ENCODE peak calls at places on chromosome 9, in four cellular contexts. I, B, E and O are unnamed samples.

GRCh38 chr9:87498816-87499454 is 1.3 kb downstream of the DAPK1 start:
- DNase-seq in I (no peak), B (no peak), E (no peak), O (no peak)

GRCh38 chr9:5799314-5799713 is 33.6 kb downstream of the ERMP1 start:
- DNase-seq in E (no peak), I (no peak), B (peak; percentile 16), O (no peak)

GRCh38 chr9:81552571-81552970 is 136.8 kb downstream of the TLE1 start:
- DNase-seq in I (no peak), B (no peak), E (no peak), O (no peak)

GRCh38 chr9:97904725-97905124 is 17.6 kb downstream of the TRMO start:
- DNase-seq in I (no peak), E (no peak), B (no peak), O (no peak)

GRCh38 chr9:106228861-106229260 is 534.5 kb downstream of the TMEM38B start:
- DNase-seq in E (no peak), I (no peak), B (no peak), O (no peak)

GRCh38 chr9:19233344-19233743 is 2.9 kb downstream of the DENND4C start:
- DNase-seq in B (no peak), I (no peak), E (no peak), O (no peak)

GRCh38 chr9:7185612-7186011 is 427.8 kb downstream of the KDM4C start:
- DNase-seq in I (no peak), B (no peak), E (no peak), O (no peak)

GRCh38 chr9:70480405-70480980 is 66.0 kb upstream of the KLF9 start:
- DNase-seq in I (no peak), B (peak; percentile 33), E (no peak), O (no peak)

GRCh38 chr9:97907051-97907450 is 15.2 kb downstream of the TRMO start:
- DNase-seq in E (no peak), B (no peak), I (no peak), O (no peak)

GRCh38 chr9:126173929-126174328 is 152.7 kb upstream of the MVB12B start:
- DNase-seq in E (no peak), B (no peak), I (no peak), O (no peak)

GRCh38 chr9:114305189-114305555 is 17.7 kb upstream of the ORM1 start:
- DNase-seq in I (no peak), E (no peak), B (no peak), O (no peak)

GRCh38 chr9:80401243-80401642 is 829.5 kb downstream of the TLE4 start:
- DNase-seq in I (no peak), B (no peak), E (no peak), O (no peak)

GRCh38 chr9:132631280-132631679 is 38.5 kb downstream of the DDX31 start:
- DNase-seq in E (no peak), I (no peak), B (no peak), O (no peak)

GRCh38 chr9:8365029-8365428 is 565.5 kb upstream of the DMAC1 start:
- DNase-seq in I (no peak), E (no peak), B (no peak), O (no peak)

GRCh38 chr9:124342402-124342945 is 72.8 kb downstream of the PSMB7 start:
- DNase-seq in E (no peak), B (no peak), I (no peak), O (no peak)

GRCh38 chr9:78278177-78278777 is 18.6 kb upstream of the PSAT1 start:
- DNase-seq in I (no peak), E (no peak), B (no peak), O (no peak)

GRCh38 chr9:136926749-136927148 is 17.8 kb downstream of the FBXW5 start:
- DNase-seq in E (no peak), B (no peak), I (no peak), O (no peak)

GRCh38 chr9:72486606-72486955 is 34.8 kb upstream of the TMC1 start:
- DNase-seq in B (no peak), E (no peak), I (no peak), O (no peak)

GRCh38 chr9:74953235-74953741 is 576 bp upstream of the C9orf40 start:
- DNase-seq in B (no peak), E (no peak), I (no peak), O (no peak)

GRCh38 chr9:7342229-7342628 is 457.3 kb downstream of the DMAC1 start:
- DNase-seq in E (no peak), B (no peak), I (peak; percentile 12), O (no peak)

GRCh38 chr9:130432796-130433167 is 12.0 kb upstream of the ASS1 start:
- DNase-seq in I (no peak), E (no peak), B (no peak), O (no peak)

GRCh38 chr9:101485873-101486692 is 47.6 kb upstream of the RNF20 start:
- DNase-seq in I (no peak), B (peak; percentile 35), E (no peak), O (no peak)

GRCh38 chr9:130107955-130108354 is 54.2 kb downstream of the GPR107 start:
- DNase-seq in E (no peak), I (no peak), B (no peak), O (no peak)

GRCh38 chr9:81305561-81306182 is 383.7 kb downstream of the TLE1 start:
- DNase-seq in E (no peak), I (no peak), B (no peak), O (no peak)